ENCODE peak calls at places on chromosomes 11 and 22, in five cellular contexts. E, U, H, N and D are unnamed samples.

GRCh38 chr22:29697853-29698598 is 21.8 kb upstream of the CABP7 start:
- DNase-seq in U (no peak), E (no peak), N (no peak), H (no peak), D (no peak)

GRCh38 chr22:17303840-17304779 is 65.2 kb upstream of the CECR2 start:
- DNase-seq in H (no peak), U (no peak), E (no peak), N (no peak), D (no peak)

GRCh38 chr11:27227744-27228143 is 135.3 kb downstream of the CCDC34 start:
- DNase-seq in N (no peak), E (no peak), U (no peak), H (no peak), D (no peak)

GRCh38 chr11:130163346-130164220 is 4.0 kb downstream of the ST14 start:
- DNase-seq in H (no peak), E (no peak), U (no peak), N (no peak), D (no peak)

GRCh38 chr11:119422505-119423416 is at the start of gene THY1:
- DNase-seq in H (peak), N (no peak), U (no peak), E (no peak), D (no peak)

GRCh38 chr22:49005557-49005956 is 822.1 kb downstream of the BRD1 start:
- DNase-seq in E (no peak), U (no peak), N (no peak), H (no peak), D (no peak)

GRCh38 chr22:32327066-32327465 is 30.6 kb upstream of the RFPL3 start:
- DNase-seq in U (no peak), E (no peak), N (no peak), H (no peak), D (peak)

GRCh38 chr11:17498475-17498874 is 21.8 kb upstream of the ABCC8 start:
- DNase-seq in H (no peak), E (no peak), N (no peak), U (no peak), D (no peak)

GRCh38 chr11:68128682-68129327 is 7.6 kb upstream of the CHKA start:
- DNase-seq in E (no peak), U (peak), N (peak), H (peak), D (peak)

GRCh38 chr11:132658696-132659095 is 873.6 kb downstream of the OPCML start:
- DNase-seq in N (no peak), E (no peak), U (no peak), H (no peak), D (no peak)

GRCh38 chr11:72681226-72682153 is 7.3 kb upstream of the PDE2A start:
- DNase-seq in U (no peak), E (no peak), H (no peak), N (no peak), D (no peak)

GRCh38 chr11:122696662-122697061 is 41.1 kb downstream of the UBASH3B start:
- DNase-seq in H (no peak), E (no peak), U (no peak), N (no peak), D (peak)

GRCh38 chr11:69368119-69368880 is 74.3 kb downstream of the MYEOV start:
- DNase-seq in E (no peak), U (peak), H (no peak), N (no peak), D (peak)

GRCh38 chr11:8108430-8108829 is 27.4 kb downstream of the TUB start:
- DNase-seq in H (no peak), N (no peak), E (no peak), U (no peak), D (no peak)

GRCh38 chr22:46592390-46592872 is 27.8 kb upstream of the GRAMD4 start:
- DNase-seq in H (peak), N (no peak), E (no peak), U (peak), D (no peak)

GRCh38 chr11:11468919-11469318 is 115.9 kb upstream of the CSNK2A3 start:
- DNase-seq in N (no peak), H (peak), U (no peak), E (no peak), D (no peak)

GRCh38 chr22:42066133-42066761 is 4.4 kb downstream of the NAGA start:
- DNase-seq in E (no peak), U (no peak), N (no peak), H (no peak), D (no peak)

GRCh38 chr11:14549891-14550290 is 29.7 kb upstream of the PSMA1 start:
- DNase-seq in E (no peak), N (no peak), H (no peak), U (no peak), D (no peak)

GRCh38 chr11:68843703-68844312 is 2.1 kb upstream of the CPT1A start:
- DNase-seq in E (no peak), N (peak), H (no peak), U (peak), D (peak)

GRCh38 chr11:106540001-106540400 is 462.5 kb downstream of the AASDHPPT start:
- DNase-seq in U (no peak), H (no peak), N (no peak), E (no peak), D (no peak)

GRCh38 chr11:61959678-61960077 is 7.8 kb downstream of the FTH1 start:
- DNase-seq in E (no peak), U (no peak), N (no peak), H (no peak), D (no peak)

GRCh38 chr11:90874971-90875370 is 652.1 kb upstream of the CHORDC1 start:
- DNase-seq in N (no peak), U (no peak), E (no peak), H (no peak), D (no peak)

GRCh38 chr11:1333091-1333772 is 23.8 kb upstream of the TOLLIP start:
- DNase-seq in U (no peak), E (no peak), N (no peak), H (no peak), D (no peak)

GRCh38 chr11:1442163-1442562 is 44.4 kb downstream of the MOB2 start:
- DNase-seq in H (no peak), U (no peak), E (no peak), N (no peak), D (no peak)

GRCh38 chr11:3799883-3800282 is 2.5 kb upstream of the NUP98 start:
- DNase-seq in U (no peak), N (no peak), E (no peak), H (no peak), D (no peak)

GRCh38 chr11:111427471-111427912 is 48.4 kb upstream of the POU2AF1 start:
- DNase-seq in U (no peak), H (no peak), E (no peak), N (peak), D (no peak)

GRCh38 chr22:26066534-26066933 is 102.7 kb upstream of the SEZ6L start:
- DNase-seq in N (no peak), H (no peak), E (no peak), U (no peak), D (no peak)

GRCh38 chr22:24217384-24217783 is 27.5 kb downstream of the GGT5 start:
- DNase-seq in E (no peak), N (no peak), U (no peak), H (no peak), D (no peak)

GRCh38 chr22:24219750-24220149 is 25.1 kb downstream of the GGT5 start:
- DNase-seq in H (no peak), U (no peak), N (no peak), E (no peak), D (no peak)

GRCh38 chr22:24214467-24215285 is 30.2 kb downstream of the GGT5 start:
- DNase-seq in U (no peak), H (no peak), E (no peak), N (no peak), D (no peak)

DNA sequence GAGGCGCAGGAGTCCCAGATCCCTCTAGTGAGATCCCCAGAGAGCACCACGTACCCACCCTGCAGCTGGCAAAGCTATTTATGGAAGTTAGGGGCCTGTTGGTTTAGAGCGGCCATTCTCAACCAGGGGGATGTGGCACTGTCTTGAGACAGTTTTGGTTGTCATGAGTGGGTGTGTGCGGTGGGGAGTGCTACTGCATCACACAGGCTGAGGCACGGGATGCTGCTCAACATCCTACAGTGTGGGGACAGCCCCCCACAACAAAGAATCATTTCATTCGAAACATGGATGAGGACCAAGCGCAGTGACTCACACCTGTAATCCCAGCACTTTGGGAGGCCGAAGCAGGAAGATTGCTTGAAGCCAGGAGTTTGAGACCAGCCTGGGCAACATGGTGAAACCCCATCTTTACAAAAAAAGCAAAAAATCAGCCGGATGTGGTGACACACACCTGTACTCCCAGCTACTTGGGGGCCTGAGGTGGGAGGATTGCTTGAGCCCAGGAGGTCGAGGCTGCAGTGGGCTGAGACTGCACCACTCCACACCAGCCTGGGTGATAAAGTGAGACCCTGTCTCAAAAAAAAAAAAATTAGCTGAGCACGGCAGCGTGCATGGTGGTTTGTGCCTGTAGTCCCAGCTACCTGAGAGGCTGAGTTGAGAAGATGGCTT is 28.2 kb downstream of the GGT5 start:
- DNase-seq in N (no peak), U (no peak), E (no peak), H (no peak), D (no peak)
- H3K27ac ChIP-seq in N (no peak), U (no peak), E (no peak), H (no peak), D (no peak)

DNA sequence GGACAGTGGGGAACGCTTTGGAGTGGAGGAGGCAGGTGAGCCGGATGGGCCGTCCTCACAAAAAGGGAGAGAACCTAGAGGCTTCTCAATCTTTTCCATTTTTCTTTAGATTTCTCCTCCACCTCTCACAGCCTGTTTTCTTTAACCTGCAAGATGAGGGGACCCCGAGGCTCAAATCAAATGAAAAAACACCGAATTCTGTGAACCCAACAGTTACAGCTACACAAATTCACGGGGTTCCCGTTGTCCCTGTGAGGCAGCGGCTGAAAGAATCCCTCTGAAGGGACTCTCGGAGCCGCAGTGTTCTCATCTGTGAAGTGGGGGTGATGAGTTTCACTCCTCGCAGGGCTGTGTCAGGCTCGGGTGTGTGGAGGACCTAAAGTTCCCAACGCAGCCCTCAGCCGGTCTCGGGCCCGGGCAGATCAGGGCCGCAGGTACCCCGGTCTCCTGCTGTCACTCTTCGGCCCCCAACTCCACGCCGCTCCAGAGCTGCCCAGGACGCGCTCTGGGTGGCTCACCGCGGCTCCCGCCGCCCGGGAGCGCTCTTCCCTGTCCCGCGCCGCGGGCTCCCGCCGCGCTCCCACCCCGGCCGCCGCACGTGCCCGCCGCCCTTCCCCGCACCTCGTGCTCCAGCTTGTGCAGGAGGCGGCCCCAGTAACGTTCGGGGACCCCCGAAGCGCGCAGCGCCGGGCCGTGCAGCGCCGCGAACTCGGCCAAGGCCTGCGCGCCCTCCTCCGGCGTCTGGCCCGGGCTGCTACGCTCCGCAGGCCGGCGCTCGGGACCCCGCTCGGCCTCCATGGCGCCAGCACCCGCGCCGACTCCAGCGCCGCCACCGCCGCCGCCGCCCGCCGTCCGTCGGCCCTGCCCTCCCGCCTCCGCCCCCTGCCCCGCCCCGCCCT is at the start of gene TTLL12:
- DNase-seq in N (no peak), E (no peak), U (peak), H (peak), D (peak)
- TF ChIP-seq POLR2A in N (peak), E (peak), U (no peak), H (peak), D (peak)

GRCh38 chr11:86949995-86950993 is 4.9 kb downstream of the FZD4 start:
- DNase-seq in H (peak), E (no peak), U (no peak), N (no peak), D (no peak)
- H3K27ac ChIP-seq in H (no peak), E (no peak), U (peak), N (peak), D (no peak)

DNA sequence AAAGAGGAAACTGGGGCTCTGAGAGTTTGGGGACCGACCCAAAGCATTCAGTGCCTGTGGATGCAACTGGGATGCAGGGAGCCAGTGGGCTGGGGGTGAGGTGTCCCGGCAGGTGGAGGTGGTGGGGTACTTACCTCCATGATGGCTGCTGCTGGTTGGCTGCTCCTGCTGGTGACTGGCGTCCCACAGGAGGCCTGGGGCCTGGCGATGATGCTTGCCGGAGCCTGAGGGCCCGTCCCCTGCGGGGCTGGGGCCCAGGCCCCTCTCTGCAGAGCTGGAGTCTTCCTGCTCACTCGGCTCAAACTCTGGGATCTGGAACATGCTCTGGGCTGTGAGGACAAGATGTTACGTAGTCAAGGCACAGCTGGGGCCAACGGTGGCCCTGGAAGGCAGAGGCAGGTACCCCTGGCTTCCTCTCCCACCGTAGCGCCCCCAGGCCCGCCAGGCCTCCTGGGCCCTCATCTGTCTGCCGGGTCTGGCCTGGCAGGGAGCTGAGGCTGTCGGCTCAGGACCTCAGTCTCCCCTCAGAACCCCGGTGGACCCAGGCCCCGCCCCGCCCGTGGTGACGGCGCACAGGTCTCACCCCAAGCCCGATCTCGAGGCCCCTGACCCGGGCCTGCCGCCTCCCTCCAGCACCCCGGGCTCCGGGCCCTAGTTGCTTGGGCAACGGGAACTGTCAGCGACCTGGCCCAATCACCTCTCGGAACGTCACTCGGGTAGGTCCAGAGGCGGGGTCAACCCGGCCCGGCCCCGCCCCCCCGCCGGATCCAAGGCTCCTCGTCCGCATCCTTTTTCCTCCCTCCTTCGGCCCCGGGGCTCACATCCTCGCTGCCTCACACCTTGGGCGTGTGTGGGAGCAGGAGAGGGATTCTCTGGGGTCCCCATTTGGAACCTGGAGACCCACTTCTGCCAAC is at the start of gene BAD:
- DNase-seq in H (peak), E (peak), N (peak), U (peak), D (peak)
- TF ChIP-seq POLR2A in H (peak), E (peak), N (peak), U (peak), D (peak)

DNA sequence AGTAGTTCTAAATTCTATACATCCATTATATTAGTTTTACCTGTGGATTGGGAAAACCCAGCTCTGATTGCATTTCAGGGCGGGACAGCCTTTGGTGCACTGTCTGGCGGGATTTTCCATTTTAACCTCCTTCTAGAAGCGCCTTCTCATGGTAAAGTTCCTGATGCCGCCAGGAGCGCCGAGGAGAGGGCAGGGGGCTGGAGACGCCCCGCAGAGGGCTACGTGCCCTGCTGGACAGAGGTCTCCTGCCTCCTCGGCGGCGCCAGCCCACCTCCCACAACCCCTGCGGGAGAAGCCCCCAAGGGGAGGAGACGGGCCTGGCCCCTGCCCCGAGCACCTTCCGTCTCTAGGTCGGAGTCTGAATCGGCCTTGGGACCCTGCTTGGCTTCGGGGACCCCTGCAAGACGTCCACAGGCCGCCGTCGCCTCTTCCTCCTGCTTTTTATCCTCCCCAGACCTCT is 1.2 kb upstream of the P2RX6 start:
- DNase-seq in H (no peak), U (no peak), E (no peak), N (no peak), D (no peak)
- H3K27ac ChIP-seq in H (peak), U (peak), E (peak), N (peak), D (peak)

GRCh38 chr11:77065878-77066228 is 918 bp upstream of the CAPN5 start:
- DNase-seq in U (peak), E (no peak), H (peak), N (peak), D (peak)

GRCh38 chr11:77068461-77069335 is 1.9 kb downstream of the CAPN5 start:
- DNase-seq in N (no peak), U (peak), H (no peak), E (no peak), D (peak)

GRCh38 chr11:77064648-77065217 is 2.0 kb upstream of the CAPN5 start:
- DNase-seq in N (no peak), H (no peak), E (no peak), U (peak), D (peak)

GRCh38 chr11:77067776-77068460 is 1.1 kb downstream of the CAPN5 start:
- DNase-seq in E (no peak), N (no peak), H (no peak), U (peak), D (peak)

GRCh38 chr11:77066229-77067023 is at the start of gene CAPN5:
- DNase-seq in E (peak), H (peak), N (peak), U (peak), D (peak)
- TF ChIP-seq POLR2A in E (peak), H (peak), N (peak), U (peak), D (peak)